ENCODE peak calls at places on chromosome 5, in six cellular contexts. M is PC-3, A is neural progenitor cell, Z is hepatocyte, T is GM23248, C is SK-N-SH. K is an unnamed sample. For H3K36me3, the result is how much of the 10 kb centered on the place peaks cover.

GRCh38 chr5:8060235-8061139 is 191.5 kb downstream of the MTRR start:
- DNase-seq in M (no peak), A (no peak), Z (no peak), T (no peak), C (no peak), K (no peak)

GRCh38 chr5:122091942-122092600 is 14.0 kb upstream of the LOX start:
- DNase-seq in M (peak), A (peak), Z (peak), T (peak), C (no peak), K (no peak)

GRCh38 chr5:83375049-83375710 is 96.4 kb upstream of the VCAN start:
- DNase-seq in M (no peak), A (no peak), Z (no peak), T (peak), C (no peak), K (no peak)

GRCh38 chr5:107090471-107090870 is 580.3 kb downstream of the EFNA5 start:
- DNase-seq in M (no peak), A (no peak), Z (peak), T (no peak), C (no peak), K (no peak)

GRCh38 chr5:107567901-107568671 is 102.7 kb downstream of the EFNA5 start:
- DNase-seq in M (no peak), A (peak), Z (no peak), T (no peak), C (no peak), K (peak)

GRCh38 chr5:177496111-177497010 is 1.0 kb downstream of the PDLIM7 start:
- DNase-seq in M (peak), A (peak), Z (peak), T (peak), C (peak), K (peak)

GRCh38 chr5:88743231-88743879 is 139.6 kb downstream of the MEF2C start:
- DNase-seq in M (peak), A (no peak), Z (peak), T (peak), C (no peak), K (no peak)

GRCh38 chr5:58457040-58457439 is 2.8 kb downstream of the PLK2 start:
- DNase-seq in M (no peak), A (no peak), Z (no peak), T (no peak), C (no peak), K (no peak)

GRCh38 chr5:65475336-65475735 is 6.4 kb downstream of the ADAMTS6 start:
- DNase-seq in M (no peak), A (no peak), Z (no peak), T (no peak), C (no peak), K (no peak)

GRCh38 chr5:76175051-76175666 is 92.0 kb downstream of the SV2C start:
- DNase-seq in M (peak), A (peak), Z (peak), T (peak), C (peak), K (peak)

GRCh38 chr5:95730730-95731570 is at the start of gene RHOBTB3:
- DNase-seq in M (peak), A (peak), Z (peak), T (peak), C (peak), K (peak)

GRCh38 chr5:172420215-172420934 is 34.0 kb downstream of the SH3PXD2B start:
- DNase-seq in M (peak), A (no peak), Z (peak), T (peak), C (no peak), K (peak)

GRCh38 chr5:33346534-33346933 is 94.2 kb upstream of the TARS1 start:
- DNase-seq in M (no peak), A (no peak), Z (no peak), T (no peak), C (no peak), K (peak)

GRCh38 chr5:150142800-150143724 is 12.6 kb downstream of the PDGFRB start:
- DNase-seq in M (peak), A (no peak), Z (peak), T (peak), C (peak), K (no peak)

GRCh38 chr5:39420482-39421145 is 4.2 kb downstream of the DAB2 start:
- DNase-seq in M (peak), A (peak), Z (peak), T (peak), C (no peak), K (no peak)

DNA sequence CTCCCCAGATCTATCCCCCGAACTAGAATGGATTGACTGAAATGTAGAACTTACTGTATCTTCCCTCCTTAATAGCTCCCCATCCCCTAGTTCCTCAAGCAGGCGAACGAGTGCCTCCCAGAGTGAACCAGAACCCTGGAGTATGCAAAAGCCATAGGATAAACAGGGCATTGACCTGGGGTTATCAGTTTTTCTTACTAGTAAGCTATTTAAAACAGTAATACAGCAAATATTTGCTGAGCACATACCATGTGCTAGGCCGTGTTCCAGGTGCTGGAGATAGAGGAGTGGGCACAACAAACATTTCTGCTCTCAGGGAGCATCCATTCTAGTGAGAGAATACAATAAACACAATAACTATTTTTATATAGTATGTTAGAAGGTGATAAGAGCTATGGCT is 1.8 kb downstream of the SKP2 start:
- DNase-seq in M (no peak), A (no peak), Z (no peak), T (no peak), C (no peak), K (no peak)
- H3K4me3 ChIP-seq in M (peak), A (peak), Z (no peak), T (peak), C (peak), K (peak)

GRCh38 chr5:78430816-78431215 is 70.4 kb downstream of the SCAMP1 start:
- DNase-seq in M (no peak), A (no peak), Z (no peak), T (peak), C (no peak), K (no peak)
- TF ChIP-seq EZH2phosphoT487 in M (no peak), A (no peak), Z (no peak), T (no peak), C (no peak), K (no peak)

DNA sequence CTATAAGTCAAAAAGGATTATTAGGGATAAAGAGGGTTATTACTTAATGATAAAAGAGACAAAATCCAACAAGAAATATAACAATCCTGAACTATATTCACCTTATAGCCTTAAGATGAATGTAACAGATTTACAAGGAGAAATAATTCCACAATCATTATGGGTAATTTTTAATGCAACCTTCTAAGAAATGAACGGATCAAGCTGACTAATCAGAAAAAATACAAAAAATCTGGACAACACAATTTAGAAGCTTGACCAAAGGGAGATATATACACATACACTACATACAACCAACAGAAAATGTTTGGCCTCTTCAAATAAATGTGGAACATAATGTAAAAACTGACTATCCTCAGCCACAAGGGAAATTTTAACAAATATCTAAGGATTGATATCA is 102.3 kb downstream of the CPLANE1 start:
- DNase-seq in M (no peak), A (no peak), Z (no peak), T (no peak), C (no peak), K (no peak)
- H3K36me3 ChIP-seq in M (under half), A (under half), Z (under half), T (under half), C (under half), K (under half)

DNA sequence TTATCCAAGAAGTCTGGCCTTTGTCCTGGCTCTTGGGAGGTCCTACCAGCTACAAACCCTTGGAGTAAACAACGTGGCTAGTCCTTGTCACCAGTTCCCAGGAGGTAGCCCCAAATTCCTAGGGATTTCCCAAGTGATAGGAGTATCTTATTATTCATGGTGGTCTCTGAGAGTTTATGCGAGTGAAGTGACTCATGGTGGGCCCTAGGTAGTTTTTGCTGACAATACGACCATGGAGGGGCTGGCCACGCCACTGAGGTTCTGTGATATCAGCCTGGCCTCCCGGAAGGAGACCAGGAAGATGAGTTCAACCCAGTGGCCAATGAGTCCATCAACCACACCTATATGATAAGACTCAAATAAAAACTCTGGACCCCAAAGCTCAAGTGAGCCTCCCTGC is 3.6 kb upstream of the IL4 start:
- DNase-seq in M (no peak), A (no peak), Z (no peak), T (no peak), C (no peak), K (no peak)
- H3K4me3 ChIP-seq in M (no peak), A (no peak), Z (no peak), T (no peak), C (no peak), K (no peak)

DNA sequence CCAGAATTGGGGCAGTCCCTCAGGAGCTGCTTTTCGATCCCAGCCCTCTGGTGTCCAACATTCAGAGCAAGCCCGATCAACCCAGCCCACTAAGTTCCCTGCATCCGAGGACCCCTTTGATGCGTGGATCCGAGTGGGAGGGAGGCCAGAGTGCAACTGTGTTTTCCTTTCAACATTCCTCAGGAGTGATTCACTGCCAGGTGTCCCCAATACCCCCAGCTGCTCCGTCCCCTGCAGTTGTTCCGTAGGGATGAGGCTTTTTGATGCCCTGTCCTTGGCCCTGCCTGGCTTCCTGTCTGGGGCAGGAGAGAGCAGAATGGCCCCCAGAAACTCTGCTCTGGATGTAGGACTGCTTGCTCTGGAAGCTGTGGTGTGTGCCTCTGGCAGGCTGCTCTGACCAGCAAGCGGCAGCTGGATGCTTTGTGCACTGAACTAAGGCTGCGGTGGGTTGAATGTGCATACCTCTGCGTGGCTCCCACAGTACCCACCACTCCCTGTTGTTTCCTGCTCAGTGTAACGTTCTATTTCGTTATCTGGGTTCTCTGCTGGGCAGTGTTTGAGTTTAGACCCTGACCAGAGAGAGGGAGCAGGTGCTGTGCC is 117.5 kb downstream of the BOD1 start:
- DNase-seq in M (no peak), A (peak), Z (no peak), T (no peak), C (no peak), K (no peak)
- TF ChIP-seq EZH2phosphoT487 in M (no peak), A (no peak), Z (no peak), T (no peak), C (no peak), K (no peak)

GRCh38 chr5:87339986-87340385 is 72.3 kb downstream of the RASA1 start:
- DNase-seq in M (peak), A (no peak), Z (no peak), T (no peak), C (no peak), K (no peak)
- H3K36me3 ChIP-seq in M (under half), A (under half), Z (under half), T (half or more), C (under half), K (half or more)

GRCh38 chr5:139979943-139980342 is 63.2 kb downstream of the NRG2 start:
- DNase-seq in M (no peak), A (no peak), Z (no peak), T (no peak), C (no peak), K (no peak)
- H3K4me3 ChIP-seq in M (no peak), A (no peak), Z (no peak), T (no peak), C (no peak), K (no peak)